ENCODE peak calls at places on chromosomes 12 and 14, in eight cellular contexts. S is endothelial cell of umbilical vein, B is testis, Y is body of pancreas, I is GM12892, F is stomach, W is HCT116, Z is uterus. M is an unnamed sample.

GRCh38 chr12:54603173-54603814 is 14.8 kb upstream of the PPP1R1A start:
- DNase-seq in S (peak), B (peak), Y (peak), I (no peak), F (peak), W (peak), Z (peak), M (peak)

GRCh38 chr14:36512585-36513003 is 7.4 kb downstream of the NKX2-1 start:
- DNase-seq in S (no peak), B (no peak), Y (no peak), I (no peak), F (no peak), W (no peak), Z (no peak), M (no peak)

GRCh38 chr14:98966465-98967162 is 305.4 kb downstream of the BCL11B start:
- DNase-seq in S (no peak), B (no peak), Y (no peak), I (no peak), F (no peak), W (no peak), Z (no peak), M (no peak)

GRCh38 chr14:88384653-88385205 is 728 bp upstream of the SPATA7 start:
- DNase-seq in S (no peak), B (no peak), Y (no peak), I (no peak), F (no peak), W (no peak), Z (peak), M (no peak)

GRCh38 chr14:22849212-22849819 is 12.9 kb downstream of the MMP14 start:
- DNase-seq in S (no peak), B (peak), Y (no peak), I (no peak), F (peak), W (no peak), Z (peak), M (no peak)

GRCh38 chr12:15194947-15195346 is 26.3 kb downstream of the RERG start:
- DNase-seq in S (no peak), B (no peak), Y (no peak), I (no peak), F (no peak), W (no peak), Z (no peak), M (no peak)

GRCh38 chr12:82124711-82125110 is 233.5 kb downstream of the CCDC59 start:
- DNase-seq in S (no peak), B (no peak), Y (no peak), I (no peak), F (no peak), W (no peak), Z (no peak), M (no peak)

GRCh38 chr12:122064034-122064777 is 14.3 kb upstream of the MLXIP start:
- DNase-seq in S (peak), B (peak), Y (peak), I (peak), F (peak), W (peak), Z (peak), M (peak)

GRCh38 chr14:91119556-91120311 is 5.9 kb downstream of the DGLUCY start:
- DNase-seq in S (peak), B (no peak), Y (no peak), I (no peak), F (peak), W (peak), Z (no peak), M (peak)

GRCh38 chr14:60658909-60659585 is 9.8 kb upstream of the SIX1 start:
- DNase-seq in S (no peak), B (no peak), Y (no peak), I (no peak), F (no peak), W (no peak), Z (no peak), M (no peak)

GRCh38 chr14:95530461-95531170 is 4.2 kb upstream of the GLRX5 start:
- DNase-seq in S (no peak), B (no peak), Y (no peak), I (no peak), F (no peak), W (no peak), Z (no peak), M (no peak)

GRCh38 chr14:60485600-60486251 is at the start of gene C14orf39:
- DNase-seq in S (peak), B (peak), Y (no peak), I (peak), F (no peak), W (no peak), Z (no peak), M (no peak)

GRCh38 chr14:64496764-64497163 is 6.9 kb downstream of the ZBTB25 start:
- DNase-seq in S (no peak), B (no peak), Y (no peak), I (no peak), F (no peak), W (no peak), Z (no peak), M (no peak)

GRCh38 chr12:104320627-104321024 is 17.1 kb downstream of the EID3 start:
- DNase-seq in S (no peak), B (no peak), Y (no peak), I (no peak), F (no peak), W (no peak), Z (no peak), M (no peak)

GRCh38 chr12:131672311-131672940 is 38.5 kb upstream of the SFSWAP start:
- DNase-seq in S (no peak), B (no peak), Y (no peak), I (no peak), F (no peak), W (no peak), Z (no peak), M (no peak)

GRCh38 chr14:61489932-61490331 is 168.6 kb downstream of the PRKCH start:
- DNase-seq in S (no peak), B (peak), Y (no peak), I (no peak), F (no peak), W (no peak), Z (no peak), M (no peak)

GRCh38 chr12:92431146-92431545 is 271.6 kb upstream of the PLEKHG7 start:
- DNase-seq in S (no peak), B (no peak), Y (no peak), I (no peak), F (no peak), W (no peak), Z (no peak), M (no peak)

GRCh38 chr12:89451876-89452275 is 72.7 kb downstream of the GALNT4 start:
- DNase-seq in S (peak), B (peak), Y (no peak), I (no peak), F (no peak), W (no peak), Z (peak), M (no peak)

GRCh38 chr12:43579240-43579639 is 27.2 kb upstream of the ADAMTS20 start:
- DNase-seq in S (peak), B (no peak), Y (no peak), I (no peak), F (no peak), W (no peak), Z (no peak), M (no peak)

GRCh38 chr12:109761631-109761950 is 48.0 kb downstream of the FAM222A start:
- DNase-seq in S (no peak), B (no peak), Y (peak), I (no peak), F (peak), W (no peak), Z (no peak), M (no peak)

GRCh38 chr14:72583316-72584272 is 310.3 kb downstream of the DPF3 start:
- DNase-seq in S (no peak), B (no peak), Y (no peak), I (no peak), F (no peak), W (no peak), Z (no peak), M (no peak)

GRCh38 chr14:102464006-102464405 is 45.6 kb downstream of the ANKRD9 start:
- DNase-seq in S (no peak), B (no peak), Y (no peak), I (no peak), F (no peak), W (no peak), Z (no peak), M (no peak)

GRCh38 chr12:68148261-68148951 is 11.1 kb downstream of the IFNG start:
- DNase-seq in S (no peak), B (no peak), Y (no peak), I (no peak), F (no peak), W (no peak), Z (no peak), M (no peak)

GRCh38 chr12:101839324-101840283 is 8.8 kb upstream of the GNPTAB start:
- DNase-seq in S (peak), B (peak), Y (peak), I (peak), F (peak), W (peak), Z (peak), M (no peak)

GRCh38 chr12:83573676-83574075 is 887.0 kb downstream of the TMTC2 start:
- DNase-seq in S (no peak), B (no peak), Y (peak), I (no peak), F (peak), W (peak), Z (no peak), M (peak)

GRCh38 chr12:64610092-64610659 is at the start of gene RASSF3:
- DNase-seq in S (peak), B (peak), Y (peak), I (peak), F (peak), W (peak), Z (peak), M (peak)
- TF ChIP-seq POLR2A in S (peak), B (no peak), Y (peak), I (peak), F (no peak), W (no peak), Z (peak), M (peak)

DNA sequence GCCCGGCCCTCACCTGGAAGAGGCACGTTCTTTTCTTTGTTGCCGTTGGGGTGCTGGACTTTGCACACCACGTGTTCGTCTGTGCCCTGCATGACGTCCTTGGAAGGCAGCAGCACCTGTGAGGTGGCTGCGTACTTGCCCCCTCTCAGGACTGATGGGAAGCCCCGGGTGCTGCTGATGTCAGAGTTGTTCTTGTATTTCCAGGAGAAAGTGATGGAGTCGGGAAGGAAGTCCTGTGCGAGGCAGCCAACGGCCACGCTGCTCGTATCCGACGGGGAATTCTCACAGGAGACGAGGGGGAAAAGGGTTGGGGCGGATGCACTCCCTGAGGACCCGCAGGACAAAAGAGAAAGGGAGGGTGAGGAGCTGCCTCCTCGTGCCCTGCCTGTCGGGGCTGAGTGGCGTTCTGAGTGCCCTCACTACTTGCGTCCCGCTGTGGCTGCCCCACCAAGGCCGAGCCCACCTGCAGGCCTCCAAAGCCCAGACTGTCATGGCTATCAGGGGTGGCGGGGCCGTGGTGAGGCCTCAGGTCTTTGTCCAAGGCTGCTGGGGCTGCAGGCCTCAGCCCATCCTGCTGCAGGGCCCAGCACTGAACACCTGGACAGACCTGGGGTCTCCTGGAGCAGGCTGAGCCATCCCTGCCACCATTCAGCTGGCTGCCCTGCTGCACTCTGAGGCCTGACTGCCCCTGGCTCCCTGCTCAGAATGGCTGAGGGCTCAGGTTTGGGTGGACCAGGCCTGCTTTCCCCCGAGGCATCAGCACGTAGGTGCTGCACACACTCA is 329.7 kb downstream of the TMEM121 start:
- DNase-seq in S (no peak), B (peak), Y (peak), I (no peak), F (no peak), W (no peak), Z (peak), M (no peak)
- TF ChIP-seq POLR2A in S (no peak), B (no peak), Y (no peak), I (no peak), F (no peak), W (no peak), Z (no peak), M (no peak)

DNA sequence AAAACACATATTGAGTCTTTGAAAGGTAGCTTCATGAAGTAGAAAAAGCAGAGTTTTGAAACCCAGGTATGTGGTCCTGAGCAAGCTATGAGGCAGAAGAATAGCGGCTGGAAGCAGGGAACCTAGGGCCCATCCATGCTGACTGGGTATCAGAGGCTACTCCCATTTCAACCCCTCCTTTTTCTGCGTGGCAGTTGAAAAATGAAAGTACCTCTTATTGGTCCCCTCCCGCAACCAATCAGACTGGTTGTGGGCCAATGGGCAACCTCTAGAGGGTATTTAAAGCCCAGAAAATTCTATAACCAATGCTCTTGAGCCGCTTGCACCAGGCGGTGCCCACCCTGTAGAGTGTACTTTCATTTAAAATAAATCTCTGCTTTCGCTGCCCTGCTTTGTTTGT is 1.6 kb upstream of the SNRPF start:
- DNase-seq in S (no peak), B (no peak), Y (no peak), I (no peak), F (no peak), W (no peak), Z (no peak), M (no peak)
- TF ChIP-seq POLR2A in S (no peak), B (no peak), Y (no peak), I (no peak), F (no peak), W (no peak), Z (no peak), M (no peak)

GRCh38 chr12:111445311-111446043 is 39.8 kb downstream of the SH2B3 start:
- DNase-seq in S (no peak), B (no peak), Y (peak), I (no peak), F (peak), W (no peak), Z (peak), M (no peak)
- TF ChIP-seq POLR2A in S (peak), B (no peak), Y (no peak), I (no peak), F (no peak), W (no peak), Z (no peak), M (no peak)

DNA sequence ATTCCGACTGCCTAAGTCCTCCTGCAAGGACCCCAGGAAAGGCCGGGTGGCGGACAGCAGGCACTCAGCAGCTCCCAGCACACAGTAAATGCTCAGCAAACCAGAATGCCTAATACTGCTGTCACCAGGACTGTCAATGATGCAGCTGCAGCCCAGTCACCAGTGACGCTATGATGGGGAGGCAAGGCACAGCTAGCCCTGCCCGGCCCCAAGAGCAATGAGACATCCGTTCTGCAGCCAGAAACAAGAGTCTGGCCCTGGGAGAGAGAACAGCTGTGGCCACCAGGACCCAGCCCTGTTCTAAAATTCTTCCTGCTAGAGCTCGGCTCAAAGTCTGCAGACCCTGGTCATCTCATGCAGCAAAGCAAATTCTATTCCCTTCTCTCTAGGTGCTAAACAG is 69.8 kb downstream of the NCOR2 start:
- DNase-seq in S (no peak), B (peak), Y (peak), I (no peak), F (no peak), W (no peak), Z (no peak), M (no peak)
- TF ChIP-seq POLR2A in S (no peak), B (no peak), Y (no peak), I (no peak), F (no peak), W (no peak), Z (no peak), M (no peak)

GRCh38 chr14:24145219-24145618 is 1.2 kb downstream of the PSME2 start:
- DNase-seq in S (no peak), B (no peak), Y (no peak), I (no peak), F (no peak), W (no peak), Z (no peak), M (no peak)

GRCh38 chr14:24146622-24146977 is 190 bp upstream of the PSME2 start:
- DNase-seq in S (peak), B (peak), Y (peak), I (peak), F (peak), W (peak), Z (peak), M (peak)

GRCh38 chr14:24146978-24147760 is at the start of gene RNF31:
- DNase-seq in S (peak), B (peak), Y (peak), I (peak), F (peak), W (peak), Z (peak), M (peak)

GRCh38 chr14:24144451-24144850 is 2.0 kb downstream of the PSME2 start:
- DNase-seq in S (no peak), B (no peak), Y (no peak), I (no peak), F (no peak), W (no peak), Z (no peak), M (no peak)

GRCh38 chr14:24145700-24146621 is at the start of gene PSME2:
- DNase-seq in S (peak), B (no peak), Y (no peak), I (no peak), F (no peak), W (no peak), Z (no peak), M (no peak)
- TF ChIP-seq POLR2A in S (no peak), B (no peak), Y (peak), I (peak), F (no peak), W (peak), Z (peak), M (peak)

GRCh38 chr12:12166751-12167150 is 96.0 kb downstream of the BCL2L14 start:
- DNase-seq in S (no peak), B (no peak), Y (no peak), I (no peak), F (no peak), W (no peak), Z (no peak), M (no peak)
- TF ChIP-seq POLR2A in S (no peak), B (no peak), Y (no peak), I (no peak), F (no peak), W (no peak), Z (no peak), M (no peak)